ENCODE peak calls at places on chromosomes 7 and 10, in four cellular contexts. E is WERI-Rb-1, L is heart right ventricle, B is globus pallidus. D is an unnamed sample.

GRCh38 chr7:108034586-108034985 is 31.6 kb upstream of the LAMB1 start:
- DNase-seq in E (no peak), L (no peak), B (no peak), D (no peak)

GRCh38 chr7:151607464-151607867 is 87.8 kb upstream of the RHEB start:
- DNase-seq in E (no peak), L (no peak), B (no peak), D (no peak)

GRCh38 chr10:124146491-124146890 is 53.1 kb upstream of the CHST15 start:
- DNase-seq in E (no peak), L (no peak), B (no peak), D (no peak)

GRCh38 chr10:26781797-26782196 is 79.0 kb downstream of the ABI1 start:
- DNase-seq in E (no peak), L (no peak), B (no peak), D (no peak)

GRCh38 chr7:81626008-81626407 is 143.8 kb downstream of the HGF start:
- DNase-seq in E (no peak), L (no peak), B (no peak), D (no peak)

GRCh38 chr7:69837387-69838068 is 239.3 kb downstream of the AUTS2 start:
- DNase-seq in E (no peak), L (no peak), B (no peak), D (peak)

GRCh38 chr10:30534465-30535144 is 94.9 kb downstream of the LYZL2 start:
- DNase-seq in E (peak), L (peak), B (peak), D (peak)

GRCh38 chr7:102425639-102426267 is 7.6 kb upstream of the ORAI2 start:
- DNase-seq in E (peak), L (peak), B (no peak), D (no peak)

GRCh38 chr7:83857691-83858090 is 208.8 kb upstream of the SEMA3E start:
- DNase-seq in E (no peak), L (no peak), B (no peak), D (no peak)

GRCh38 chr7:129664029-129665012 is 52.8 kb downstream of the NRF1 start:
- DNase-seq in E (peak), L (no peak), B (peak), D (peak)

GRCh38 chr10:131746241-131746711 is 154.5 kb upstream of the PPP2R2D start:
- DNase-seq in E (no peak), L (no peak), B (no peak), D (no peak)

GRCh38 chr10:61020420-61021158 is 76.6 kb upstream of the RHOBTB1 start:
- DNase-seq in E (no peak), L (no peak), B (no peak), D (no peak)

GRCh38 chr10:32005050-32005449 is 51.2 kb downstream of the KIF5B start:
- DNase-seq in E (peak), L (no peak), B (peak), D (peak)

GRCh38 chr10:24415455-24416169 is 206.7 kb downstream of the KIAA1217 start:
- DNase-seq in E (peak), L (peak), B (peak), D (no peak)

GRCh38 chr10:123102673-123103072 is 33.1 kb upstream of the HMX3 start:
- DNase-seq in E (no peak), L (no peak), B (no peak), D (peak)

GRCh38 chr10:88150338-88150737 is 286.9 kb downstream of the PTEN start:
- DNase-seq in E (no peak), L (no peak), B (no peak), D (no peak)

GRCh38 chr10:30583778-30584415 is 45.7 kb downstream of the LYZL2 start:
- DNase-seq in E (no peak), L (peak), B (peak), D (no peak)

GRCh38 chr10:124732931-124733536 is 11.1 kb downstream of the FAM53B start:
- DNase-seq in E (no peak), L (peak), B (no peak), D (no peak)

GRCh38 chr7:81186691-81187090 is 267.8 kb upstream of the SEMA3C start:
- DNase-seq in E (no peak), L (no peak), B (no peak), D (no peak)

GRCh38 chr7:44615149-44615611 is 8.8 kb downstream of the OGDH start:
- DNase-seq in E (no peak), L (no peak), B (no peak), D (no peak)

GRCh38 chr7:131543298-131543697 is 13.1 kb downstream of the PODXL start:
- DNase-seq in E (no peak), L (no peak), B (no peak), D (no peak)

GRCh38 chr10:36942616-36943015 is 182.8 kb upstream of the ANKRD30A start:
- DNase-seq in E (no peak), L (no peak), B (no peak), D (no peak)

GRCh38 chr7:94400643-94401042 is 5.9 kb downstream of the COL1A2 start:
- DNase-seq in E (no peak), L (no peak), B (no peak), D (no peak)

GRCh38 chr10:133100706-133101463 is 13.2 kb downstream of the ADGRA1 start:
- DNase-seq in E (no peak), L (no peak), B (no peak), D (peak)

GRCh38 chr10:93208717-93209464 is 135.2 kb downstream of the CYP26A1 start:
- DNase-seq in E (no peak), L (no peak), B (no peak), D (no peak)

D was measured in NCI-H146.